ENCODE peak calls at places on chromosome 18, in nine cellular contexts. W, D, N, S, L, A, Q, B and Z are unnamed samples.

GRCh38 chr18:21314721-21315120 is 72.7 kb downstream of the GREB1L start:
- DNase-seq in D (no peak), L (no peak), N (no peak), S (no peak), B (no peak), W (no peak), A (no peak), Q (no peak), Z (no peak)

GRCh38 chr18:73758446-73758845 is 389.2 kb downstream of the FBXO15 start:
- DNase-seq in W (no peak), D (no peak), Q (peak), L (no peak), N (no peak), B (no peak), A (no peak), S (no peak), Z (no peak)

GRCh38 chr18:2971741-2972552 is 41.0 kb downstream of the LPIN2 start:
- DNase-seq in S (peak), N (no peak), Q (no peak), B (no peak), A (no peak), W (no peak), L (peak), D (peak), Z (no peak)

GRCh38 chr18:30987479-30988241 is 54.9 kb downstream of the DSC3 start:
- DNase-seq in L (no peak), B (no peak), D (peak), A (no peak), N (no peak), W (peak), Q (no peak), S (no peak), Z (no peak)

GRCh38 chr18:8254664-8255063 is 354.6 kb upstream of the RAB12 start:
- DNase-seq in Q (peak), S (no peak), D (no peak), A (no peak), N (no peak), L (no peak), W (no peak), B (no peak), Z (no peak)

GRCh38 chr18:35797961-35798360 is 174.5 kb upstream of the RMP24 start:
- DNase-seq in A (no peak), W (no peak), Q (no peak), S (no peak), D (no peak), N (peak), L (no peak), B (no peak), Z (no peak)

GRCh38 chr18:55244520-55244919 is 285.3 kb upstream of the CCDC68 start:
- DNase-seq in Q (peak), B (no peak), L (no peak), N (no peak), W (no peak), A (no peak), D (no peak), S (no peak), Z (peak)

GRCh38 chr18:31070206-31070605 is 27.7 kb upstream of the DSC3 start:
- DNase-seq in N (no peak), Q (no peak), L (no peak), B (no peak), D (no peak), W (no peak), S (no peak), A (no peak), Z (no peak)

GRCh38 chr18:61765097-61765496 is 127.7 kb downstream of the RNF152 start:
- DNase-seq in L (no peak), A (no peak), N (peak), S (no peak), B (no peak), Q (peak), W (no peak), D (no peak), Z (peak)

GRCh38 chr18:63848159-63848558 is 39.3 kb upstream of the SERPINB2 start:
- DNase-seq in D (no peak), W (peak), N (peak), A (peak), L (no peak), B (no peak), Q (peak), S (no peak), Z (peak)

GRCh38 chr18:79049506-79049905 is 19.7 kb upstream of the ATP9B start:
- DNase-seq in D (no peak), Q (no peak), S (no peak), N (no peak), B (no peak), A (no peak), W (no peak), L (no peak), Z (no peak)

GRCh38 chr18:35444636-35445035 is 53.1 kb downstream of the INO80C start:
- DNase-seq in A (no peak), D (no peak), N (no peak), L (no peak), W (no peak), S (no peak), B (no peak), Q (no peak), Z (no peak)

GRCh38 chr18:46916551-46917107 is 678 bp downstream of the PIAS2 start:
- DNase-seq in L (no peak), Q (peak), S (no peak), N (no peak), B (no peak), A (peak), D (no peak), W (no peak), Z (peak)

GRCh38 chr18:71597219-71597618 is 946.9 kb downstream of the CBLN2 start:
- DNase-seq in A (no peak), Q (no peak), B (no peak), N (no peak), D (no peak), W (no peak), L (no peak), S (no peak), Z (no peak)

GRCh38 chr18:27793013-27793412 is 383.9 kb downstream of the CDH2 start:
- DNase-seq in S (no peak), D (no peak), L (no peak), W (no peak), A (no peak), B (no peak), Q (no peak), N (no peak), Z (no peak)

GRCh38 chr18:62690416-62690815 is 24.9 kb upstream of the PHLPP1 start:
- DNase-seq in Q (no peak), A (no peak), N (no peak), W (no peak), D (no peak), L (no peak), S (no peak), B (no peak), Z (no peak)

GRCh38 chr18:47262397-47263196 is 11.1 kb upstream of the SKOR2 start:
- DNase-seq in D (no peak), W (no peak), B (no peak), A (no peak), L (no peak), S (no peak), N (peak), Q (no peak), Z (no peak)

GRCh38 chr18:78741381-78742340 is 238.0 kb upstream of the SALL3 start:
- DNase-seq in N (no peak), S (peak), L (no peak), D (no peak), B (no peak), W (no peak), Q (no peak), A (no peak), Z (no peak)

GRCh38 chr18:45998244-45998643 is 31.1 kb upstream of the EPG5 start:
- DNase-seq in N (no peak), S (no peak), A (peak), D (no peak), B (no peak), Q (no peak), L (no peak), W (no peak), Z (no peak)

GRCh38 chr18:23572012-23572411 is 14.3 kb downstream of the NPC1 start:
- DNase-seq in N (no peak), Q (no peak), D (no peak), A (no peak), B (no peak), L (no peak), S (no peak), W (no peak), Z (no peak)

GRCh38 chr18:61710082-61710620 is 182.7 kb downstream of the RNF152 start:
- DNase-seq in D (no peak), N (peak), B (no peak), L (no peak), A (no peak), Q (no peak), S (no peak), W (no peak), Z (no peak)

GRCh38 chr18:33851546-33852078 is 273.6 kb downstream of the ASXL3 start:
- DNase-seq in S (no peak), L (no peak), B (no peak), N (no peak), A (no peak), W (no peak), D (no peak), Q (no peak), Z (no peak)

GRCh38 chr18:61333746-61334490 is 688 bp downstream of the CDH20 start:
- DNase-seq in D (no peak), Q (no peak), L (no peak), N (peak), A (no peak), B (no peak), S (peak), W (no peak), Z (peak)

GRCh38 chr18:75322206-75322605 is 105.3 kb downstream of the SMIM21 start:
- DNase-seq in B (no peak), Q (no peak), W (no peak), A (no peak), N (no peak), S (no peak), D (no peak), L (no peak), Z (no peak)

GRCh38 chr18:5309888-5310470 is 14.5 kb upstream of the ZBTB14 start:
- DNase-seq in S (no peak), A (peak), B (no peak), W (no peak), L (no peak), N (no peak), D (peak), Q (no peak), Z (no peak)

GRCh38 chr18:66993492-66993891 is 389.6 kb upstream of the CDH19 start:
- DNase-seq in N (no peak), B (no peak), W (peak), A (no peak), L (no peak), D (no peak), Q (no peak), S (no peak), Z (no peak)

GRCh38 chr18:7982216-7982615 is 415.1 kb downstream of the PTPRM start:
- DNase-seq in Q (peak), B (no peak), N (no peak), L (no peak), A (no peak), D (no peak), W (no peak), S (no peak), Z (no peak)

GRCh38 chr18:12769136-12769535 is 66.3 kb downstream of the PSMG2 start:
- DNase-seq in D (no peak), A (no peak), N (no peak), Q (no peak), S (no peak), W (no peak), B (no peak), L (no peak), Z (no peak)

GRCh38 chr18:56238576-56238975 is 399.8 kb downstream of the TXNL1 start:
- DNase-seq in D (no peak), Q (no peak), W (no peak), L (no peak), B (no peak), A (no peak), N (no peak), S (no peak), Z (no peak)

GRCh38 chr18:40878371-40878770 is 1076.7 kb upstream of the PIK3C3 start:
- DNase-seq in L (no peak), A (no peak), S (no peak), N (no peak), W (no peak), Q (no peak), B (no peak), D (no peak), Z (no peak)

GRCh38 chr18:78221496-78221895 is 758.1 kb upstream of the SALL3 start:
- DNase-seq in N (no peak), Q (no peak), D (no peak), W (no peak), A (no peak), B (no peak), L (no peak), S (no peak), Z (no peak)

GRCh38 chr18:71673498-71673897 is 870.6 kb downstream of the CBLN2 start:
- DNase-seq in A (no peak), B (no peak), D (no peak), S (no peak), L (no peak), Q (no peak), W (no peak), N (no peak), Z (no peak)

GRCh38 chr18:56165601-56166355 is 472.6 kb downstream of the TXNL1 start:
- DNase-seq in A (no peak), S (no peak), N (no peak), L (no peak), D (no peak), B (no peak), W (no peak), Q (no peak), Z (no peak)

GRCh38 chr18:32139835-32140283 is 48.2 kb downstream of the RNF138 start:
- DNase-seq in N (no peak), Q (no peak), B (no peak), A (no peak), S (no peak), D (no peak), W (no peak), L (no peak), Z (no peak)

GRCh38 chr18:51523671-51524070 is 326.2 kb upstream of the MEX3C start:
- DNase-seq in W (no peak), A (no peak), D (no peak), N (no peak), B (no peak), S (no peak), Q (no peak), L (no peak), Z (no peak)

DNA sequence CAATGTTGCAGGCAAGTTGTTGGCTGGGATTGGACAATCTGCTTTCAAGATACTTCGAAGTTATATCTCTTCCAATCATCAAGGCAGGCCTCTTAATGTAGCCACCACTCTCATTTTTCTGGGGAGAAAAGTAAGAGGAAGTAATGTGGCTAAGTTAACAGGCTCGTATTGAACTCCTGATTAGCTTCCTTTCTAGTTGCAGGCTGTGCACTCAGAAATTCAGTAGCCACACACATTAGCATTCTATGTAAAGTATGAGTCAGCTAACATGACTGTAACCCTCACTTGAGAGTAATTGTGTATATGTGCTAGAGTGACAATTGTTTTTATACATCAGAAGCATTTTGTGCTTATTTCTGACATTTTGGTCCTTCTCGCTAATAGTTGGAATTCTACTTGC is 3.3 kb downstream of the TWSG1 start:
- DNase-seq in Q (peak), A (no peak), D (no peak), W (no peak), L (no peak), N (no peak), B (no peak), S (no peak), Z (no peak)
- H3K4me3 ChIP-seq in Q (no peak), A (no peak), D (no peak), W (no peak), L (no peak), N (no peak), B (no peak), S (no peak), Z (no peak)

DNA sequence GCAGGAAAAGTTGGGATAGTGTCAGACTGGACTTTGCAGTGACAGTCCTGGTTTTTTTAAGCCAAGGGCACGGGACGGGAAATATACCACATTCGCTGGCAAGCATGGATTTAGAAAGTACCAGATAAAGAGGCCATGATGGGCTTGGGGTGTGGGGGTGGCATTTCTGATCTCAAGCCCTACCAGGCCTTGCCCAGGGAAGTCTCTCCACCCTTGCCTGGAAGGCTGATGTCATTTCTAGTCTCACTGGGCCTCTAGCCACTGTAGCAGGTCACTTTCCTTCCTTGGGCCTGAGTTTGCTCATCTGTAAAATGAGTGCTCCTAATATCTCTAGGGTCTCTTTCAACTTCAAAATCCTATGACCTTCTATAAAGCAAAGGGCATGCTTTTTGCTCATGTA is 1.8 kb downstream of the ZBTB7C start:
- DNase-seq in N (no peak), L (no peak), B (no peak), S (no peak), Q (no peak), A (no peak), W (no peak), D (no peak), Z (no peak)
- H3K4me3 ChIP-seq in N (peak), L (peak), B (no peak), S (peak), Q (no peak), A (no peak), W (no peak), D (no peak), Z (no peak)

DNA sequence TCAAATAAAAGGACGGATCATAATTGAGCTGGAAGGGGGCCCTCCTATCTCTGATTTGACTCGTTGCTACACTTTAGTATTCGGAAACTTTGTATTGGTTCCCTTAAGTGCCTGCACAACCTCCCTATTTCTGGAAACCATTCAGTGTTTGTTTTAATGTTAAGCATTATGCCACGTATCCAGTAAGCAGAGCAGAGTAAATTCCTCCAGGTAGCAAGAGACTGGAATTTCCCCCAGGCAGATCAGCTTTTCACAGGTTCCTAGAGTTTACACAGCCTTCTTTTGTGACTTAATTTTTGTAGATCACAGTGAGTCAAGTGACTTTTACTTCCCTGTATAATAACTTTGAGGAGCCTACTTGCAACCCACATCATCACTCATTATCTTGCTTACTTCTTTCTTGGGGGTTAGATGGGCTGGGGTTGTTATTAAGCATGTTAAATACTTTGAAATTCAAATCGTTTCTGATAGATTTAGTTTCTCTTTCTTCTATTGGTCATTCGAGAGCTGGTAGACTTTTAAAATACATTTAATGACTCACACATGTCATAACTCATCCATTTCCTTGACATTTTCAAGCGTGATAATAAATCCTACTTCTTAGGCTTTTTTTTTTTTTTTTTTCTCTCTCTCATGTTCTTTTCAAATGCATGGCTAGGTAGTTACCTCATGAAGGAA is 219.2 kb downstream of the NEDD4L start:
- DNase-seq in B (peak), S (no peak), Q (peak), A (no peak), W (peak), N (no peak), D (no peak), L (no peak), Z (no peak)
- H3K4me3 ChIP-seq in B (no peak), S (no peak), Q (no peak), A (no peak), W (peak), N (no peak), D (no peak), L (peak), Z (no peak)

GRCh38 chr18:22349317-22349898 is 68.3 kb downstream of the CTAGE1 start:
- DNase-seq in Q (no peak), D (no peak), L (no peak), N (peak), S (no peak), W (no peak), B (no peak), A (no peak), Z (no peak)
- H3K4me3 ChIP-seq in Q (no peak), D (peak), L (peak), N (no peak), S (peak), W (peak), B (no peak), A (no peak), Z (peak)

GRCh38 chr18:50045126-50045525 is 149.8 kb downstream of the MYO5B start:
- DNase-seq in L (no peak), W (no peak), A (no peak), N (no peak), S (no peak), Q (no peak), D (no peak), B (no peak), Z (no peak)
- H3K4me3 ChIP-seq in L (no peak), W (no peak), A (no peak), N (no peak), S (no peak), Q (no peak), D (no peak), B (no peak), Z (no peak)

DNA sequence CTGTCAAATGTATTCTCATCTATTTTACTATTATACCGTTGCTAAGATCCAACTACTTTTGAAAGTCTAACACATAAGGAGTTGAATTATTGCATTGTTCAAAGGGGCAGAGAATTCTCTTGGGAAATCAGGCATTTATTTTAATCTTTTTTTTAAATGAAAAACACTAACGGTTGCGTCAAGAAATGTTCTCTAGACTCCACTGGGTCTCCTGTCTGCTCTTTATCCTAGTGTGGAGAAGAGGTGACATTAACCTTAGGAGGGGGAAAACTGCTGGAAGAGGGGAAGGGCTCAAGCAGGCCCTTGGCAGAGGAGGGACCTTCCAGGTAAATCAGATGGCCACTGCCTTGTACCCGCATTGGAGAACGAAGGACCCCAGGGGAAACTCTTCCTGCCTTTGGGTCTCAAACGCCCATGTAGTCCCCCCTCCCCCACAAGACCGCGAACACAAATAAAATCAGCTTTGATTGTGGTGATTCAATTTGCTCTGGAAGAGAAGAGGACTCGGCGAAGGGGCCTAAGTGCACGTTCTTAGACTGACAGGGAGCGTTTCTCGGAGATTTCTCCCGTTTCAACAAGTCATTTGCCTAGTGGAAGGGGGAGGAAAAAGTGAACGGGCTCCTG is 1.1 kb upstream of the APCDD1 start:
- DNase-seq in Q (no peak), D (no peak), N (no peak), S (no peak), L (no peak), W (no peak), A (no peak), B (no peak), Z (peak)
- H3K4me3 ChIP-seq in Q (no peak), D (peak), N (peak), S (no peak), L (peak), W (no peak), A (no peak), B (no peak), Z (peak)